ENCODE peak calls at places on chromosomes 2 and 18, in seven cellular contexts. B is spleen, R is tibial artery, O is stromal cell of bone marrow, N is NCI-H2171, J is fibroblast of mammary gland, X is left ventricle myocardium inferior. T is an unnamed sample.

GRCh38 chr2:65710779-65711295 is 278.4 kb upstream of the SPRED2 start:
- DNase-seq in B (no peak), R (no peak), O (no peak), N (no peak), J (peak; percentile 19), X (no peak), T (no peak)

GRCh38 chr2:233928594-233929351 is 11.6 kb downstream of the TRPM8 start:
- DNase-seq in B (no peak), R (no peak), O (no peak), N (no peak), J (peak; percentile 35), X (no peak), T (no peak)

GRCh38 chr2:85851253-85851955 is 37.4 kb downstream of the ST3GAL5 start:
- DNase-seq in B (no peak), R (no peak), O (no peak), N (no peak), J (peak; percentile 28), X (peak; percentile 43), T (no peak)

GRCh38 chr2:176574415-176575236 is 305.4 kb downstream of the MTX2 start:
- DNase-seq in B (no peak), R (no peak), O (no peak), N (no peak), J (no peak), X (no peak), T (no peak)

GRCh38 chr2:88669371-88670214 is 21.9 kb upstream of the RPIA start:
- DNase-seq in B (no peak), R (no peak), O (no peak), N (no peak), J (peak; percentile 54), X (no peak), T (no peak)

GRCh38 chr2:231786177-231786916 is at the start of gene COPS7B:
- DNase-seq in B (peak; percentile 97), R (peak; percentile 62), O (peak; percentile 46), N (peak; percentile 63), J (peak; percentile 75), X (peak; percentile 77), T (peak; percentile 93)

GRCh38 chr18:36901277-36901701 is 72.4 kb downstream of the KIAA1328 start:
- DNase-seq in B (no peak), R (no peak), O (peak; percentile 28), N (no peak), J (peak; percentile 38), X (no peak), T (no peak)

GRCh38 chr2:8540552-8541055 is 141.3 kb upstream of the ID2 start:
- DNase-seq in B (no peak), R (no peak), O (no peak), N (no peak), J (no peak), X (no peak), T (peak; percentile 59)

GRCh38 chr2:54444503-54444902 is 11.6 kb upstream of the SPTBN1 start:
- DNase-seq in B (no peak), R (no peak), O (no peak), N (no peak), J (no peak), X (peak; percentile 67), T (no peak)

GRCh38 chr2:222302178-222303018 is 3.6 kb upstream of the PAX3 start:
- DNase-seq in B (peak; percentile 59), R (no peak), O (no peak), N (no peak), J (no peak), X (no peak), T (no peak)

GRCh38 chr18:64019922-64020756 is 50.3 kb downstream of the SERPINB8 start:
- DNase-seq in B (no peak), R (no peak), O (no peak), N (no peak), J (no peak), X (no peak), T (no peak)

GRCh38 chr2:120662046-120662445 is 73.6 kb upstream of the GLI2 start:
- DNase-seq in B (no peak), R (no peak), O (no peak), N (no peak), J (no peak), X (no peak), T (no peak)

GRCh38 chr18:46334200-46334553 is 230.0 kb downstream of the HAUS1 start:
- DNase-seq in B (no peak), R (no peak), O (no peak), N (no peak), J (no peak), X (no peak), T (peak; percentile 78)

GRCh38 chr2:170965446-170966225 is 36.6 kb downstream of the GORASP2 start:
- DNase-seq in B (no peak), R (no peak), O (no peak), N (no peak), J (peak; percentile 51), X (no peak), T (no peak)

GRCh38 chr2:200302940-200303727 is 3.4 kb upstream of the SPATS2L start:
- DNase-seq in B (no peak), R (no peak), O (no peak), N (no peak), J (peak; percentile 72), X (no peak), T (no peak)

GRCh38 chr18:44588466-44588865 is 92.2 kb upstream of the SETBP1 start:
- DNase-seq in B (no peak), R (no peak), O (no peak), N (no peak), J (peak; percentile 22), X (no peak), T (no peak)

GRCh38 chr18:7855671-7856070 is 288.6 kb downstream of the PTPRM start:
- DNase-seq in B (no peak), R (no peak), O (no peak), N (no peak), J (no peak), X (no peak), T (no peak)

GRCh38 chr18:3869848-3870247 is 419.9 kb downstream of the TGIF1 start:
- DNase-seq in B (no peak), R (no peak), O (peak; percentile 34), N (peak; percentile 35), J (peak; percentile 83), X (no peak), T (no peak)

GRCh38 chr2:17892726-17893534 is 14.5 kb downstream of the KCNS3 start:
- DNase-seq in B (no peak), R (no peak), O (no peak), N (no peak), J (no peak), X (no peak), T (no peak)

GRCh38 chr18:59877366-59877765 is 22.4 kb upstream of the PMAIP1 start:
- DNase-seq in B (no peak), R (no peak), O (no peak), N (no peak), J (no peak), X (no peak), T (no peak)

GRCh38 chr2:47999512-47999911 is 93.2 kb upstream of the FBXO11 start:
- DNase-seq in B (no peak), R (no peak), O (no peak), N (no peak), J (no peak), X (no peak), T (no peak)

GRCh38 chr2:191677091-191677645 is 768 bp upstream of the NABP1 start:
- DNase-seq in B (no peak), R (peak; percentile 59), O (peak; percentile 53), N (no peak), J (peak; percentile 90), X (no peak), T (no peak)

GRCh38 chr18:58789856-58790255 is 74.8 kb upstream of the ZNF532 start:
- DNase-seq in B (no peak), R (no peak), O (no peak), N (no peak), J (no peak), X (no peak), T (no peak)

GRCh38 chr18:55236150-55236931 is 277.1 kb upstream of the CCDC68 start:
- DNase-seq in B (no peak), R (peak; percentile 37), O (peak; percentile 49), N (no peak), J (peak; percentile 55), X (peak; percentile 38), T (no peak)

GRCh38 chr18:14747513-14748474 is at the start of gene ANKRD30B:
- DNase-seq in B (no peak), R (no peak), O (no peak), N (no peak), J (no peak), X (no peak), T (no peak)

GRCh38 chr18:76382265-76382664 is 112.8 kb downstream of the ZNF516 start:
- DNase-seq in B (no peak), R (no peak), O (no peak), N (no peak), J (no peak), X (no peak), T (no peak)

GRCh38 chr2:280655-281110 is 7.2 kb downstream of the ALKAL2 start:
- DNase-seq in B (no peak), R (no peak), O (no peak), N (no peak), J (no peak), X (no peak), T (no peak)

GRCh38 chr2:15316370-15316814 is 244.7 kb downstream of the NBAS start:
- DNase-seq in B (peak; percentile 73), R (no peak), O (no peak), N (no peak), J (no peak), X (no peak), T (no peak)

GRCh38 chr2:152450176-152450575 is 115.2 kb downstream of the FMNL2 start:
- DNase-seq in B (no peak), R (no peak), O (no peak), N (no peak), J (no peak), X (no peak), T (no peak)

GRCh38 chr2:54558188-54558975 is 102.3 kb downstream of the SPTBN1 start:
- DNase-seq in B (peak; percentile 93), R (peak; percentile 64), O (no peak), N (peak; percentile 85), J (peak; percentile 39), X (peak; percentile 53), T (no peak)

GRCh38 chr2:127398239-127398590 is 10.4 kb upstream of the MAP3K2 start:
- DNase-seq in B (no peak), R (peak; percentile 91), O (peak; percentile 90), N (peak; percentile 21), J (peak; percentile 93), X (peak; percentile 76), T (no peak)

T was measured in mesenteric fat pad.